ENCODE peak calls at places on chromosome 9, in six cellular contexts. M, P, I, W, F and T are unnamed samples.

GRCh38 chr9:76438841-76439588 is 20.0 kb upstream of the GCNT1 start:
- DNase-seq in M (no peak), P (no peak), W (no peak), I (no peak), F (no peak), T (no peak)

GRCh38 chr9:79685576-79685975 is 113.8 kb downstream of the TLE4 start:
- DNase-seq in I (no peak), M (no peak), P (no peak), W (no peak), F (no peak), T (peak; percentile 79)

GRCh38 chr9:33939924-33940874 is 108.5 kb downstream of the UBAP2 start:
- DNase-seq in P (no peak), W (no peak), M (no peak), I (no peak), F (no peak), T (no peak)

GRCh38 chr9:84839538-84839937 is 170.0 kb downstream of the NTRK2 start:
- DNase-seq in W (no peak), P (no peak), I (no peak), M (peak; percentile 59), F (peak; percentile 48), T (no peak)

GRCh38 chr9:137880976-137881530 is 3.5 kb downstream of the CACNA1B start:
- DNase-seq in I (no peak), F (no peak), W (no peak), M (no peak), P (no peak), T (no peak)

GRCh38 chr9:84711936-84712335 is 42.4 kb downstream of the NTRK2 start:
- DNase-seq in F (peak; percentile 88), M (peak; percentile 22), P (no peak), W (no peak), I (no peak), T (no peak)

GRCh38 chr9:17750285-17750684 is 171.4 kb downstream of the SH3GL2 start:
- DNase-seq in F (no peak), M (no peak), P (no peak), I (no peak), W (no peak), T (no peak)

GRCh38 chr9:26260238-26260637 is 582.0 kb upstream of the TUSC1 start:
- DNase-seq in P (no peak), F (peak; percentile 6), M (peak; percentile 26), I (no peak), W (no peak), T (peak; percentile 28)

GRCh38 chr9:21504894-21505293 is 22.8 kb upstream of the IFNE start:
- DNase-seq in F (no peak), W (no peak), M (no peak), I (no peak), P (no peak), T (no peak)

GRCh38 chr9:15206949-15207696 is 99.9 kb downstream of the TTC39B start:
- DNase-seq in F (no peak), P (no peak), W (no peak), I (no peak), M (no peak), T (no peak)

GRCh38 chr9:92263131-92263530 is 30.4 kb downstream of the IARS1 start:
- DNase-seq in P (no peak), F (no peak), M (no peak), W (no peak), I (no peak), T (no peak)

GRCh38 chr9:129362287-129363098 is 184.4 kb upstream of the IER5L start:
- DNase-seq in P (no peak), F (peak; percentile 90), W (no peak), M (no peak), I (no peak), T (no peak)

DNA sequence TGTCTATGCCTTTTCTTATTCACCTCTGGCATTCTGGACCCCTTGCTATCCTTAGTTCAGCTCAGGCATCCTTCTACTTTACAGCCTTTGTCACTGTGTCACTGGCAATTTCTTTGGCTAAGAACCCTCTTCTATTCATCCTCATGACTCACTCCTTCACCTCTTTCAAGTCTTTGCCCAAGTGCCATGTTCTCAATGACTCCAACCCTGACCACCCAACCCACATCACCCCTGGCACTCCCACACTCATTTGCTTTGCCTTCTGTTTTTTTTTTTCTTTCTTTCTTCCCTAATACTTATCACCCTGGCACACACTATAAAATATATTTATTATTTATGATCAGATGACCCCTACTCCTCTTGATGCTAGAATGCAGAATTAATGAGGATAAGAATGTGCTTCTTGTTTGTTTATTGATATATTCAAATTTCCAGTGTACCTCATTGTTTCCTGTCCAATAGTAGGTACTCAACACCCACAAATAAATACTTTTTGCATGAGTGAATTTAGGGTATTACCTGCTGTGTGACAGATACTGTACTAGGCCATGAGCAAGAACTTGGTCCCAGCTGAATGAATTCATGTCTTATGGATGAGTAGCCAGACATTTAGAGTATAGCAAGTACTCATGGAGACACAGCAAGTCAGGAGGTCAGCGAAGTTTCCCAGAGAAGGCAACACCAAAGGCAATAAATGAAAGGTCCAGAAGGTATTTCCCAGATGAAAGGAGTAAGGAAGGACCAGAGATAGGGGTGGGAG is 236.1 kb downstream of the PAPPA start:
- DNase-seq in M (no peak), I (no peak), F (no peak), W (no peak), P (no peak), T (no peak)
- H4K91ac ChIP-seq in M (no peak overlapping the region), I (no peak overlapping the region), F (no peak overlapping the region), W (no peak overlapping the region), P (no peak overlapping the region), T (no peak overlapping the region)

GRCh38 chr9:93709600-93710369 is 133.4 kb downstream of the PHF2 start:
- DNase-seq in P (no peak), M (peak; percentile 61), I (no peak), W (no peak), F (no peak), T (no peak)
- H4K91ac ChIP-seq in P (no peak overlapping the region), M (no peak overlapping the region), I (no peak overlapping the region), W (no peak overlapping the region), F (no peak overlapping the region), T (no peak overlapping the region)

GRCh38 chr9:123983047-123983446 is 28.5 kb upstream of the LHX2 start:
- DNase-seq in W (no peak), I (no peak), P (no peak), F (no peak), M (no peak), T (no peak)
- H4K91ac ChIP-seq in W (no peak overlapping the region), I (no peak overlapping the region), P (no peak overlapping the region), F (no peak overlapping the region), M (no peak overlapping the region), T (no peak overlapping the region)

GRCh38 chr9:13424204-13424603 is 144.7 kb upstream of the MPDZ start:
- DNase-seq in M (no peak), W (no peak), I (no peak), P (no peak), F (peak; percentile 16), T (no peak)
- H4K91ac ChIP-seq in M (no peak overlapping the region), W (no peak overlapping the region), I (no peak overlapping the region), P (no peak overlapping the region), F (no peak overlapping the region), T (no peak overlapping the region)

GRCh38 chr9:118446962-118447490 is 742.8 kb downstream of the TLR4 start:
- DNase-seq in W (no peak), I (no peak), P (no peak), M (no peak), F (no peak), T (no peak)

GRCh38 chr9:118439446-118439845 is 735.2 kb downstream of the TLR4 start:
- DNase-seq in F (no peak), M (no peak), I (no peak), P (no peak), W (no peak), T (no peak)

GRCh38 chr9:118449554-118449953 is 745.4 kb downstream of the TLR4 start:
- DNase-seq in P (no peak), W (no peak), I (no peak), F (no peak), M (no peak), T (no peak)

GRCh38 chr9:118438805-118439204 is 734.6 kb downstream of the TLR4 start:
- DNase-seq in M (no peak), I (no peak), F (peak; percentile 20), P (no peak), W (no peak), T (no peak)

DNA sequence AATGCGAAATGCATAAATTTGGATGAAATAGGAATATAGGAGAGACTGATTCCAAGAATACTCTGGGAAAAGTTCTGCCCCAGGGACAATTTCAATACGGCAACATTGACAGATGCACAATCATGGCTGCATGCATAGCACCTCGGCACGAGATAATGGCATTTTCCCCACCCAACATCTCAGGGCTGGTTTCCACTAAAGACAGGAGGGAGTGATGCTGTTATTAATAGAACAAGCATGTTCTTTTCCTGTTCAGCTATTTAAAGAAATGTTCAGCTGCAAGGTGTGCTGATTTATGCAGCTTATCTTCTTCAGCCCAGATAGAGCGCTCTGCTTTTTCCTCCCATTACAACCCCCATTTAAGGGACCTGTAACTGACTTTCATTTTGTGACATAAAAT is 740.2 kb downstream of the TLR4 start:
- DNase-seq in F (no peak), M (no peak), W (no peak), I (no peak), P (no peak), T (no peak)
- H4K91ac ChIP-seq in F (no peak overlapping the region), M (no peak overlapping the region), W (no peak overlapping the region), I (no peak overlapping the region), P (no peak overlapping the region), T (no peak overlapping the region)

GRCh38 chr9:114377046-114377445 is 10.7 kb downstream of the AKNA start:
- DNase-seq in M (no peak), W (no peak), P (no peak), I (no peak), F (no peak), T (no peak)

GRCh38 chr9:114378883-114379282 is 8.9 kb downstream of the AKNA start:
- DNase-seq in W (no peak), M (no peak), F (no peak), I (no peak), P (no peak), T (no peak)

GRCh38 chr9:114376586-114376985 is 11.2 kb downstream of the AKNA start:
- DNase-seq in W (no peak), M (no peak), I (no peak), F (no peak), P (no peak), T (no peak)

GRCh38 chr9:114375386-114375785 is 12.4 kb downstream of the AKNA start:
- DNase-seq in F (no peak), P (no peak), W (no peak), M (no peak), I (no peak), T (no peak)

GRCh38 chr9:114378016-114378415 is 9.8 kb downstream of the AKNA start:
- DNase-seq in W (no peak), I (no peak), P (no peak), F (no peak), M (no peak), T (no peak)
- H4K91ac ChIP-seq in W (no peak overlapping the region), I (no peak overlapping the region), P (no peak overlapping the region), F (no peak overlapping the region), M (no peak overlapping the region), T (no peak overlapping the region)

GRCh38 chr9:7436754-7437153 is 362.8 kb downstream of the DMAC1 start:
- DNase-seq in P (no peak), F (no peak), I (no peak), M (no peak), W (no peak), T (no peak)
- H4K91ac ChIP-seq in P (no peak overlapping the region), F (no peak overlapping the region), I (no peak overlapping the region), M (no peak overlapping the region), W (no peak overlapping the region), T (no peak overlapping the region)

DNA sequence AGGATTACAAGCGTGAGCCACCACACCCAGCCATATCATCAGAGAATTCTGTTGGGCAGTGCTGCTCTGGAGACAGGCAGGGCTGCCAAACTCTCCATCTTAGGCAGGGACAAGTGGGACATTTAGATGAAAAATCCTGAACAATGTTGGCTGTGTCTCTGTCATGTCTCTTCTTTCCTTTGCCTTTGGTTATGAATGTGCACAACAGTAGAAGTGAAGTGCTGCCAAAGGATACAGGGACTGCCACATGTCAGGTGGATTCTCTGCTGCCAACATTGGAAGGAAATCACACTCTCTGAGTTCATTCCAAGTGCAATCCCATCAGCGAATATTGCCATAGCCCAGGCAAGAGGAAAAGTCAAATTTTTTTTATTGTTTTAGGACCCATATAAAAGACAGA is 348.8 kb downstream of the TRPM3 start:
- DNase-seq in M (no peak), P (no peak), F (no peak), W (no peak), I (no peak), T (no peak)
- H4K91ac ChIP-seq in M (no peak overlapping the region), P (no peak overlapping the region), F (no peak overlapping the region), W (no peak overlapping the region), I (no peak overlapping the region), T (no peak overlapping the region)